ENCODE peak calls at places on chromosomes 7 and 10, in six cellular contexts. Q is body of pancreas, G is neural progenitor cell, R is tibial artery, T is right lobe of liver, B is fibroblast of lung. H is an unnamed sample. For H3K4me1, the result is how much of the 10 kb centered on the place peaks cover.

GRCh38 chr7:138871065-138871464 is 73.1 kb upstream of the ATP6V0A4 start:
- DNase-seq in Q (no peak), G (no peak), R (no peak), T (no peak), B (no peak), H (no peak)

GRCh38 chr7:100582041-100582579 is 3.8 kb downstream of the LRCH4 start:
- DNase-seq in Q (peak), G (no peak), R (no peak), T (no peak), B (no peak), H (no peak)

GRCh38 chr7:155451522-155452239 is 6.2 kb upstream of the EN2 start:
- DNase-seq in Q (no peak), G (peak), R (no peak), T (no peak), B (no peak), H (no peak)

GRCh38 chr7:157692156-157693011 is 355.6 kb downstream of the DNAJB6 start:
- DNase-seq in Q (no peak), G (peak), R (peak), T (no peak), B (no peak), H (peak)

GRCh38 chr10:61815505-61815904 is 86.0 kb upstream of the ARID5B start:
- DNase-seq in Q (no peak), G (no peak), R (no peak), T (no peak), B (no peak), H (no peak)

GRCh38 chr10:43843331-43844101 is 194.8 kb upstream of the ZNF32 start:
- DNase-seq in Q (no peak), G (no peak), R (peak), T (no peak), B (peak), H (no peak)

GRCh38 chr10:53846809-53847208 is 954.2 kb downstream of the PCDH15 start:
- DNase-seq in Q (no peak), G (peak), R (no peak), T (no peak), B (peak), H (no peak)

GRCh38 chr7:90604383-90604782 is 8.3 kb downstream of the CDK14 start:
- DNase-seq in Q (no peak), G (no peak), R (no peak), T (no peak), B (no peak), H (no peak)

GRCh38 chr7:100694196-100694745 is at the start of gene GIGYF1:
- DNase-seq in Q (peak), G (peak), R (peak), T (peak), B (peak), H (no peak)

GRCh38 chr7:46146454-46147255 is 225.6 kb upstream of the IGFBP3 start:
- DNase-seq in Q (no peak), G (no peak), R (peak), T (no peak), B (peak), H (no peak)

GRCh38 chr10:116710021-116710420 is 32.3 kb downstream of the HSPA12A start:
- DNase-seq in Q (no peak), G (no peak), R (no peak), T (no peak), B (no peak), H (no peak)

GRCh38 chr10:24307696-24308476 is 98.9 kb downstream of the KIAA1217 start:
- DNase-seq in Q (no peak), G (no peak), R (no peak), T (no peak), B (no peak), H (no peak)

GRCh38 chr7:116687801-116688201 is 15.8 kb downstream of the MET start:
- DNase-seq in Q (no peak), G (peak), R (no peak), T (no peak), B (peak), H (no peak)

GRCh38 chr10:12814166-12814565 is 187.3 kb downstream of the CCDC3 start:
- DNase-seq in Q (no peak), G (no peak), R (no peak), T (no peak), B (no peak), H (no peak)

GRCh38 chr10:50453940-50454339 is 169.8 kb downstream of the SGMS1 start:
- DNase-seq in Q (no peak), G (peak), R (no peak), T (no peak), B (no peak), H (no peak)

GRCh38 chr7:154997840-154998370 is 5.0 kb downstream of the PAXIP1 start:
- DNase-seq in Q (no peak), G (no peak), R (no peak), T (no peak), B (no peak), H (no peak)

GRCh38 chr10:37754538-37755323 is 102.7 kb downstream of the ZNF248 start:
- DNase-seq in Q (peak), G (peak), R (no peak), T (no peak), B (no peak), H (no peak)

GRCh38 chr10:4066581-4067403 is 281.8 kb upstream of the KLF6 start:
- DNase-seq in Q (no peak), G (no peak), R (no peak), T (no peak), B (no peak), H (no peak)

GRCh38 chr7:21548491-21548890 is 5.7 kb downstream of the DNAH11 start:
- DNase-seq in Q (no peak), G (no peak), R (no peak), T (no peak), B (no peak), H (no peak)

DNA sequence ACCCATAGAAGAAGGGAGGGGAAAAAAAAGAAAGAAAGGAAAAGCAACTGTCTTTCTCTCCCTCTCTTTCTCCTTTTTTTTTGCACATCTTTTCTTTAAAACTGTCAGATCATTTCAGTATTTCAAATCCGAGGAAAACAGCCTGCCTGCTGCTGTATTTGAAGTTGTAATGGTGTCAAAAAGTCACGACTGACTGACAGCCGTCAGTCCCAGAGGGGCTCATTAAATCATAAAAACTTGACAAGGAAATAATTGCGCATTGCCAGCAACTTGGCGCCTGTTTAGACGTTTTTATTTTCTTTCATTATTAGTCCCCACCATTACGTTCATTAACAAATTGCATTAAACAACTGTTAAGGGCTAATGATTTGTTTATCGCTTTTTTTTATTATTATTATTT is 131.7 kb upstream of the TCF7L2 start:
- DNase-seq in Q (no peak), G (no peak), R (no peak), T (no peak), B (no peak), H (no peak)
- TF ChIP-seq CTCF in Q (no peak), G (no peak), R (no peak), T (no peak), B (no peak), H (no peak)

DNA sequence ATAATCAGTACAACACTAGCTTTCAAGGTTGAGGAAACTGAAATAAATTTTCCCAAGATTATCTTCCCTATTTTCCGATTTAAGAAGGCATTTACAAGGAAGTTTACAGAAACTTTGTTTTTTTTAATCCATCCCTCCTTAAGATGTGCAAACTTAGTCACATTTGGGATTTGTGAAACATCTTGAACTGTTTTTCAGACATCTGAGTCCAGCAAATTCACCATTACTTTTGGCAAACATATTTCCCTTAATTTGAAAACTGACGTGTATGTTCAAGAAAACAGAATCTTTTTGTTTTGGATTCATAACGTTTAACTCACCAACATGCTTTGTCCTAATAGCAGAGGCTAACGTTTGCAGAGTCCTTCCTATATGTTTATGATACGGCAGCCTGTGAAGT is 19.5 kb downstream of the GLI3 start:
- DNase-seq in Q (no peak), G (no peak), R (no peak), T (no peak), B (no peak), H (no peak)
- H3K4me1 ChIP-seq in Q (under half), G (half or more), R (under half), T (under half), B (under half), H (under half)

DNA sequence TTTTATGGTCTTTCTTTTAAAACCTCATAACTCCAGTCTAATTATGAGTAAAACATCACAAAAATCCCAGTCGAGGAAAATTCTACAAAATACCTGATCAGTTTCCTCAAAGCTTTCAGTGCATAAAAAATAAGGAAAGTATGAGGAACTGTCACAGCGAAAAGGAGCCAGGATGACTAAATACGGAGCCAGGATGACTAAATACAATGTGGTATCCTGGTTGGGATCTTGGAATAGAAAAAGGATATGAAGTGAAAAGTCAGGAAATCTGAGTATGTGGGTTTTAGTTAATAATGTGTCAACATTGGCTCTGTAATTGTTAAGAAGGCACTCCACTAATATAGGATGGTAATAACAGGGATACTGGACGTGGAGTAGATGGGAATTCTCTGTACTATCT is 175.4 kb downstream of the SUGCT start:
- DNase-seq in Q (no peak), G (no peak), R (no peak), T (no peak), B (no peak), H (no peak)
- H3K4me3 ChIP-seq in Q (no peak), G (no peak), R (no peak), T (no peak), B (no peak), H (no peak)

GRCh38 chr10:114304566-114305421 is 65.7 kb downstream of the VWA2 start:
- DNase-seq in Q (peak), G (peak), R (peak), T (peak), B (no peak), H (no peak)
- TF ChIP-seq CTCF in Q (peak), G (peak), R (no peak), T (peak), B (peak), H (peak)

GRCh38 chr7:2512179-2512644 is 7.4 kb upstream of the LFNG start:
- DNase-seq in Q (no peak), G (no peak), R (no peak), T (no peak), B (no peak), H (no peak)
- H3K4me1 ChIP-seq in Q (under half), G (half or more), R (under half), T (under half), B (under half), H (under half)

GRCh38 chr7:818031-818699 is 14.1 kb upstream of the SUN1 start:
- DNase-seq in Q (no peak), G (no peak), R (no peak), T (no peak), B (peak), H (no peak)
- H3K4me3 ChIP-seq in Q (no peak), G (peak), R (peak), T (no peak), B (no peak), H (peak)

GRCh38 chr10:120511165-120511564 is 54.1 kb downstream of the PLPP4 start:
- DNase-seq in Q (no peak), G (no peak), R (no peak), T (no peak), B (no peak), H (no peak)
- TF ChIP-seq CTCF in Q (no peak), G (no peak), R (no peak), T (no peak), B (no peak), H (no peak)

DNA sequence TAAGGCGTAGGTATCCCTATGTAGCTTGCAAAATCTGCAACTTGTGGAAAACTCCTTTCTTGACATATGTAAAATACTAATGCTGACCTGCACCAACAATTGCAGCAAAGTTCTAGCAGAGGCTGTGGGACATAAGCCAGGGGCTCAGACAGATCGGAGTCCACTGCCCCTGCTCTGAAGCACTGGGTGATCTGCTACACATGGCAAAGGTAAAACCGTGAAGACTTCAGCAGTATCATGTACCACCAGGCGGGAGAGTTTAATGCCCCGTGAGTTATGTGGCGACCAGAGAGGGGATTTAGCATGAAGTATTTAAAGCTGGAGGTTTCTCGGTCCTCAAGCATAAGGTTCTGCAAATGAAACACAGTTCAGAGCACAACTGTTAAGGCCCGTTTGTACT is 76.4 kb downstream of the ABCC2 start:
- DNase-seq in Q (no peak), G (no peak), R (no peak), T (no peak), B (no peak), H (no peak)
- H3K4me1 ChIP-seq in Q (under half), G (under half), R (under half), T (under half), B (under half), H (under half)

H was measured in ascending aorta.